ENCODE peak calls at places on chromosomes 11 and 22, in nine cellular contexts. K is GM12864; J is fibroblast of mammary gland; W is kidney; G is type B pancreatic cell; Z is CD4-positive, alpha-beta T cell; T is lower leg skin; I is heart left ventricle; L is BJ. E is an unnamed sample.

GRCh38 chr11:108092134-108092533 is 29.2 kb upstream of the ACAT1 start:
- DNase-seq in Z (no peak), G (no peak), W (no peak), L (no peak), T (no peak), I (no peak), J (no peak), K (no peak), E (no peak)

GRCh38 chr11:67280341-67280790 is 8.7 kb upstream of the ANKRD13D start:
- DNase-seq in G (no peak), L (no peak), T (no peak), I (peak; percentile 57), W (peak; percentile 26), J (no peak), Z (no peak), K (no peak), E (no peak)

GRCh38 chr11:99638073-99638553 is 617.4 kb downstream of the CNTN5 start:
- DNase-seq in G (no peak), T (no peak), L (no peak), I (no peak), Z (no peak), W (no peak), J (no peak), K (no peak), E (no peak)

GRCh38 chr11:20355221-20356219 is 8.0 kb upstream of the HTATIP2 start:
- DNase-seq in J (peak; percentile 53), I (no peak), Z (peak; percentile 24), W (no peak), K (no peak), G (no peak), T (no peak), L (no peak), E (peak; percentile 57)

GRCh38 chr11:64028398-64029115 is 7.2 kb upstream of the FLRT1 start:
- DNase-seq in Z (no peak), I (no peak), K (no peak), J (no peak), W (no peak), G (no peak), T (no peak), L (no peak), E (no peak)

GRCh38 chr11:9752091-9752490 is 88.2 kb downstream of the SWAP70 start:
- DNase-seq in L (no peak), T (no peak), K (no peak), Z (no peak), J (peak; percentile 57), W (no peak), G (no peak), I (no peak), E (no peak)

GRCh38 chr11:31477528-31478255 is 31.7 kb downstream of the IMMP1L start:
- DNase-seq in W (no peak), G (no peak), Z (no peak), I (no peak), T (no peak), L (no peak), J (no peak), K (no peak), E (no peak)

GRCh38 chr11:46321757-46322156 is 25.5 kb upstream of the DGKZ start:
- DNase-seq in T (no peak), Z (no peak), W (no peak), K (no peak), I (no peak), G (no peak), L (no peak), J (peak; percentile 51), E (no peak)

GRCh38 chr11:61155312-61155711 is 5.9 kb downstream of the VPS37C start:
- DNase-seq in T (no peak), W (no peak), G (no peak), L (no peak), I (no peak), Z (no peak), K (no peak), J (no peak), E (no peak)

GRCh38 chr11:134949121-134949591 is 537.1 kb upstream of the B3GAT1 start:
- DNase-seq in I (no peak), K (no peak), Z (no peak), W (no peak), T (peak; percentile 31), G (no peak), J (peak; percentile 72), L (peak; percentile 46), E (no peak)

GRCh38 chr11:108405706-108406105 is 61.6 kb downstream of the C11orf65 start:
- DNase-seq in Z (no peak), J (no peak), K (no peak), L (no peak), W (no peak), T (no peak), G (no peak), I (no peak), E (no peak)

GRCh38 chr11:30171661-30172060 is 59.2 kb upstream of the FSHB start:
- DNase-seq in Z (no peak), L (no peak), W (no peak), J (no peak), K (no peak), I (no peak), T (no peak), G (no peak), E (no peak)

GRCh38 chr11:126452718-126453117 is 97.2 kb downstream of the ST3GAL4 start:
- DNase-seq in J (no peak), K (no peak), I (no peak), Z (no peak), L (no peak), W (no peak), G (no peak), T (no peak), E (no peak)

GRCh38 chr11:16739326-16739875 is 954 bp downstream of the C11orf58 start:
- DNase-seq in W (no peak), L (no peak), K (no peak), G (no peak), T (no peak), J (no peak), I (no peak), Z (no peak), E (no peak)

GRCh38 chr11:61917043-61917356 is 366 bp downstream of the RAB3IL1 start:
- DNase-seq in W (no peak), I (no peak), K (no peak), J (no peak), G (no peak), T (no peak), L (no peak), Z (no peak), E (no peak)

GRCh38 chr22:43526117-43526655 is 114.4 kb downstream of the MPPED1 start:
- DNase-seq in I (no peak), T (no peak), J (no peak), Z (no peak), K (no peak), G (no peak), L (no peak), W (peak; percentile 47), E (no peak)

GRCh38 chr11:76705834-76706233 is 35.3 kb upstream of the LRRC32 start:
- DNase-seq in L (no peak), Z (no peak), T (no peak), W (no peak), J (no peak), I (no peak), K (no peak), G (no peak), E (no peak)

GRCh38 chr11:76702378-76703128 is 32.0 kb upstream of the LRRC32 start:
- DNase-seq in J (peak; percentile 13), Z (no peak), W (no peak), G (no peak), L (no peak), I (no peak), K (no peak), T (no peak), E (no peak)

GRCh38 chr11:76704171-76704948 is 33.8 kb upstream of the LRRC32 start:
- DNase-seq in Z (no peak), I (no peak), T (no peak), L (no peak), G (no peak), W (no peak), K (no peak), J (no peak), E (no peak)

GRCh38 chr11:76701701-76702100 is 31.2 kb upstream of the LRRC32 start:
- DNase-seq in T (peak; percentile 65), J (peak; percentile 82), I (no peak), G (no peak), W (peak; percentile 56), K (no peak), Z (no peak), L (peak; percentile 16), E (no peak)

DNA sequence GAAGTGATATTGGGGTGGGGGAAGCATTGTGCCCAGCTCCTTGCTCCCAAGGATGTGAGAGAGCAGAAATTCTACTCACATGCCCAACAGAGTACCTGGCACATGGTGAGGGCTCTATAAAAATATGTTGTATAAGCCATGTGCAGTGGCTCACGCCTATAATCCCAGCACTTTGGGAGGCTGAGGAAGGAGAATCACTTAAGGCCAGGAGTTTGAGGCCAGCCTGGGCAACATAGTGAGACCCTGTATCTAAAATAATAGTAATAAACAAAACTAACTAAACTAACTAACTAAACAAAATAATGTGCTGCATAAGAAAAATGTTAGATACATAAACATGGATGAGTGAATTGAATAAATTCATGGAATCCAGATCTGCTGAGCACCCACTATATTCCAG is 33.2 kb upstream of the LRRC32 start:
- DNase-seq in T (no peak), Z (no peak), K (no peak), G (no peak), J (no peak), W (no peak), I (no peak), L (no peak), E (no peak)
- TF ChIP-seq CTCF in T (no peak), Z (no peak), K (no peak), G (no peak), J (no peak), W (no peak), I (no peak), L (no peak), E (no peak)

GRCh38 chr11:113690619-113691569 is 15.2 kb downstream of the TMPRSS5 start:
- DNase-seq in K (no peak), Z (no peak), W (peak; percentile 88), J (peak; percentile 64), G (no peak), T (no peak), I (no peak), L (peak; percentile 9), E (peak; percentile 93)
- TF ChIP-seq CTCF in K (peak; percentile 74), Z (no peak), W (no peak), J (peak; percentile 15), G (peak; percentile 67), T (no peak), I (peak; percentile 38), L (peak; percentile 30), E (peak; percentile 89)

GRCh38 chr11:79768343-79768742 is 327.5 kb upstream of the TENM4 start:
- DNase-seq in J (no peak), G (no peak), L (no peak), K (no peak), T (no peak), W (no peak), Z (no peak), I (no peak), E (no peak)

GRCh38 chr11:79758325-79758724 is 317.5 kb upstream of the TENM4 start:
- DNase-seq in I (no peak), L (no peak), G (no peak), J (no peak), W (no peak), T (no peak), Z (no peak), K (no peak), E (no peak)

GRCh38 chr11:79762271-79762935 is 321.6 kb upstream of the TENM4 start:
- DNase-seq in Z (no peak), I (no peak), L (no peak), T (no peak), K (no peak), W (no peak), G (no peak), J (peak; percentile 0), E (no peak)
- TF ChIP-seq CTCF in Z (no peak), I (peak; percentile 26), L (no peak), T (no peak), K (no peak), W (peak; percentile 37), G (peak; percentile 34), J (no peak), E (no peak)

GRCh38 chr22:39215430-39216142 is 29.2 kb downstream of the PDGFB start:
- DNase-seq in G (peak; percentile 59), K (no peak), J (no peak), W (peak; percentile 57), T (no peak), I (no peak), Z (no peak), L (no peak), E (no peak)
- TF ChIP-seq CTCF in G (peak; percentile 59), K (peak; percentile 63), J (peak; percentile 34), W (peak; percentile 21), T (no peak), I (peak; percentile 40), Z (peak; percentile 14), L (peak; percentile 23), E (peak; percentile 42)

E was measured in Calu3.